ENCODE peak calls at places on chromosomes 4 and X, in ten cellular contexts. R, U, I, H, P, X, M, F, W and T are unnamed samples.

GRCh38 chr4:46975841-46976551 is 17.4 kb downstream of the GABRA4 start:
- DNase-seq in W (no peak), R (no peak), I (no peak), X (no peak), P (no peak), H (no peak), M (no peak), U (no peak), F (no peak), T (no peak)

GRCh38 chr4:70914631-70915030 is 12.5 kb downstream of the MOB1B start:
- DNase-seq in M (no peak), R (no peak), P (no peak), W (no peak), F (no peak), H (no peak), I (no peak), X (no peak), U (no peak), T (no peak)

GRCh38 chr4:108272566-108272965 is 103.8 kb upstream of the LEF1 start:
- DNase-seq in U (no peak), W (no peak), M (no peak), F (no peak), I (no peak), R (no peak), H (no peak), X (no peak), P (no peak), T (no peak)

GRCh38 chr4:140743194-140743931 is 12.8 kb downstream of the TBC1D9 start:
- DNase-seq in F (no peak), X (no peak), P (no peak), I (peak; percentile 12), H (no peak), U (peak; percentile 25), M (peak; percentile 51), W (peak; percentile 34), R (no peak), T (no peak)

GRCh38 chrX:46628406-46629371 is 55.1 kb downstream of the CHST7 start:
- DNase-seq in F (peak; percentile 18), X (peak; percentile 53), R (no peak), P (peak; percentile 91), W (peak; percentile 16), U (no peak), M (no peak), H (peak; percentile 61), I (no peak), T (no peak)

GRCh38 chr4:46123872-46124755 is at the start of gene GABRG1:
- DNase-seq in I (no peak), P (no peak), M (no peak), R (no peak), X (peak; percentile 20), H (peak; percentile 12), F (no peak), U (no peak), W (no peak), T (no peak)

GRCh38 chr4:156255205-156255604 is 301.5 kb upstream of the CTSO start:
- DNase-seq in R (no peak), I (no peak), M (no peak), P (no peak), U (no peak), X (no peak), W (no peak), F (no peak), H (no peak), T (no peak)

GRCh38 chrX:40094041-40094899 is 3.5 kb downstream of the BCOR start:
- DNase-seq in X (no peak), W (peak; percentile 60), I (peak; percentile 65), F (peak; percentile 84), P (peak; percentile 81), R (no peak), U (no peak), H (no peak), M (no peak), T (no peak)

GRCh38 chr4:112813790-112814189 is 176.8 kb downstream of the LARP7 start:
- DNase-seq in U (no peak), P (no peak), H (no peak), W (no peak), I (no peak), M (no peak), F (no peak), R (no peak), X (no peak), T (no peak)

DNA sequence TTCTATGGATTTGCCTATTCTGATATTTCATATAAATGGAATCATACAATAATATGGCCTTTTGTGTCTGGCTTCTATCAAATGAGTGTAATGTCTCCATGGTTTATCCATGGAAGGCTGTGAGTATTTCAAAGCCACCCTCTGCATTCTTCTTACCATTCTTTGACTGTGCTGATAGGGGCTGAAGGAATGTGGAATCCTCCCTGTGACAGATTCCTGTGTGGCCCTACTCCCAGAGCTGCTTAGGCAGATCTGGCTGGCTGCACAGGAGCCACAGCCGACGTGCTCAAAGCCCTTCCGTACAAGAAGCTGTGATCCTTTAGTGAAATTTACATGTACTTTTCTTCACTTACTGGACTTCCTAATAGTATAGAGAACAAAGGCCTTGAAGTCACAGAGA is 163.2 kb downstream of the HS6ST2 start:
- DNase-seq in I (no peak), X (no peak), U (no peak), P (no peak), W (no peak), H (no peak), F (no peak), M (no peak), R (no peak), T (no peak)
- TF ChIP-seq EP300 in I (no peak), X (no peak), U (no peak), P (no peak), W (no peak), H (no peak), F (no peak), M (no peak), R (no peak), T (no peak)

DNA sequence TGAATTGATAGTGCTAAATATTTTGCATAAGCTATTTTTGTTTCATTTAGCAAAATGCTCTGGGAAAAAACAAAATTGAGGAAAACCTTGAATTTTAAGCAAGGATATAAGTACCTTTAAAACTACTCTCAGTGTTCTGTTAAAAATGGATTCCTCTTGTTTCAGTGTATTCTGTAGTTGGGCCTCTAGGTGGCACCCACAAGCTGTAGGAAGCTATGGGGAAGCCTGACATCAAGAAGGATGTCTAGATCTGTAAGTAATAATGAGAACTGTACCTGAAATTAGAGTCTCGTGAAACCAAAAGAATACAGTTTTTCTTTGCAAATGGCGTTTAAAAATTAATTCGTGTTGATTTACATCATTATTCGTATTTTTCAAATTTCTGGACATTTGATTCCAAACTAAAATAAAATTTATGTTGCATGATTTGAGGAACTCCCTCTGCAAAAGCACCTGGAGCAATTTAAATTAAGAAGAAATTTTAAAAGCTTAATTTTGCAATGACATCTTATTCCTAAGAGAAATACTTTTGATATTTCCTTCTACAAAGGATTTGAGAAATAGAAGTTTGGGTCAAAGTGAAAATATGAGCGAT is 51.2 kb downstream of the TMPRSS11E start:
- DNase-seq in I (peak; percentile 33), M (peak; percentile 78), U (peak; percentile 80), P (no peak), X (no peak), W (peak; percentile 73), F (no peak), R (peak; percentile 29), H (no peak), T (peak; percentile 70)
- TF ChIP-seq EP300 in I (no peak), M (peak; percentile 25), U (no peak), P (no peak), X (no peak), W (no peak), F (no peak), R (no peak), H (no peak), T (no peak)

GRCh38 chrX:153952373-153953026 is 8.1 kb upstream of the RENBP start:
- DNase-seq in R (no peak), W (no peak), P (no peak), U (no peak), I (no peak), M (no peak), H (no peak), X (no peak), F (no peak), T (no peak)

GRCh38 chrX:153953892-153954617 is 9.6 kb upstream of the RENBP start:
- DNase-seq in F (no peak), W (no peak), I (peak; percentile 73), U (no peak), R (no peak), X (no peak), P (no peak), M (no peak), H (no peak), T (no peak)

GRCh38 chrX:153951683-153952372 is 7.4 kb upstream of the RENBP start:
- DNase-seq in H (no peak), U (no peak), R (no peak), P (no peak), I (no peak), W (no peak), X (no peak), M (no peak), F (no peak), T (no peak)

GRCh38 chrX:153954618-153955450 is 10.4 kb upstream of the RENBP start:
- DNase-seq in U (no peak), H (no peak), M (no peak), W (no peak), P (no peak), R (no peak), X (no peak), F (no peak), I (no peak), T (no peak)

DNA sequence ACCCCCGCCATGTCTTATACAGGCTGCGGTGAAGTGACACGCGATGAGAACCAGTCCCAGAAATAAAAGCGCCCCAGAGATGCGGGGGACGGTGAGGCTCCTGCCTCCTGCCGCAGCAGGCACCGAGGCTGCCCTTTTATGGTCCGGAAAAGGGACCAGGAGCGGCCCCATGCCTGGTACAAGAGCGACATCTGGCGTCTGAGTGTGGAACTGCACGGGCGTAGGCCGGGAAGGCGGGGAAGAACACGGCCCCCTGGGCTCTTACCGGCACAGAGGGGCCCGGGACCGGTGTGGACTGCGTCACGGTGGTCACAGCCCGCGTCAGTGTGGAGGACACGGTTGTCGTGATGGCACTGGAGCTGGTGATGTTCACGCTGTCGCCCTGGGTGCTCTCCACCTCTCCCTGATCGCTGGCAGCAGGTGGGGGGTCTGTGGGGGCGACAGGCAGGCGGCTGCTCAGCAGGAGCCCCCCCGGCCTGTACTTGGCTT is 8.9 kb upstream of the RENBP start:
- DNase-seq in I (peak; percentile 95), F (no peak), P (peak; percentile 93), W (peak; percentile 81), U (peak; percentile 58), R (peak; percentile 56), H (peak; percentile 41), X (peak; percentile 76), M (peak; percentile 14), T (peak; percentile 79)
- TF ChIP-seq EP300 in I (no peak), F (no peak), P (no peak), W (no peak), U (no peak), R (no peak), H (peak; percentile 40), X (no peak), M (no peak), T (no peak)

DNA sequence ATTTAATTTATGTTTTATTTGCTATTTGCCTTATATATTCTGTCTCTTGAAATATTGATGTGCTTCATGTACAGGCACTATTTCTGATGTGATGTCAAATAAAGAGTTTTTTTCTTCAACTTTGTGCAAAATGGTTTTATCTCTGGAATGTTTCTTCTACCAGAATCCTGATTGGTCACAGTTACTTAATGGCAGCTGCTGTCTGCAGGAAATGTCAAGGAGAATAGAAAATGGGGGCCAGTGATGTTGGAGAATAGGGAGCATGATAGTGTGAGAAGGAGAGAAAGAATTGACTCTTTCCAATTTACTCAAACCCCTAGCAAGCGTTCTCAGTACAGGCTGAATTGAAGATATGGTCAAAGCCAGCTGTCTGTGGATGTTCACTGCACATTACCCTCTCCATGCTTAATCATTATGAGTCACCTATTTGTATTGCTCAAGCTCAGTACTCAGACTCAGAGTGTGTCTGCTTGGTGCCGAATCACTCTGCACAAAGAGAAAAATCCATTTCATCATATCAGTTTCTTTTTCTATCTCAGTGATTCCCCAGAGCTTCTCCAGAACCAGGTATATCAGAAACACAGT is 57.8 kb upstream of the FAM47B start:
- DNase-seq in X (no peak), M (no peak), W (no peak), F (no peak), P (no peak), U (peak; percentile 73), H (no peak), R (no peak), I (no peak), T (no peak)
- TF ChIP-seq EP300 in X (no peak), M (no peak), W (no peak), F (no peak), P (no peak), U (no peak), H (no peak), R (no peak), I (no peak), T (no peak)